ENCODE peak calls at places on chromosomes 1 and 21, in eight cellular contexts. W is ACHN; A is stimulated activated CD4-positive, alpha-beta T cell treated with anti-CD3 and anti-CD28 coated beads, Interleukin-15, amount 100 ng/mL, for 24 hours; U is GM12891; C is NCI-H774; Z is kidney; D is naive thymus-derived CD8-positive, alpha-beta T cell; R is NCI-H2029 treated with DMSO at 0.1 percent for 48 hours. G is an unnamed sample.

GRCh38 chr1:228085287-228085926 is 2.9 kb downstream of the ARF1 start:
- DNase-seq in D (no peak), W (no peak), Z (peak), R (no peak), A (no peak), C (no peak), U (no peak), G (no peak)

GRCh38 chr1:226310637-226311195 is 1.8 kb upstream of the LIN9 start:
- DNase-seq in C (no peak), R (no peak), A (no peak), Z (no peak), D (no peak), W (peak), U (no peak), G (no peak)

GRCh38 chr1:3197781-3198316 is 128.8 kb downstream of the PRDM16 start:
- DNase-seq in W (no peak), U (no peak), Z (no peak), C (no peak), R (no peak), D (no peak), A (no peak), G (no peak)

GRCh38 chr1:248404024-248404423 is 1.2 kb downstream of the OR2T1 start:
- DNase-seq in A (no peak), Z (no peak), W (peak), D (peak), U (no peak), R (no peak), C (no peak), G (no peak)

GRCh38 chr1:107141491-107142369 is 891 bp downstream of the NTNG1 start:
- DNase-seq in C (peak), D (peak), R (peak), A (peak), W (peak), U (no peak), Z (peak), G (no peak)

GRCh38 chr1:6130596-6130995 is 49.5 kb downstream of the CHD5 start:
- DNase-seq in Z (peak), U (no peak), W (no peak), A (no peak), D (no peak), R (no peak), C (no peak), G (no peak)

GRCh38 chr1:21804536-21804935 is 7.5 kb upstream of the LDLRAD2 start:
- DNase-seq in W (no peak), U (no peak), C (no peak), Z (no peak), A (no peak), D (no peak), R (no peak), G (no peak)

GRCh38 chr1:55056632-55056992 is 17.3 kb downstream of the PCSK9 start:
- DNase-seq in A (no peak), U (no peak), R (no peak), W (no peak), C (no peak), Z (no peak), D (no peak), G (no peak)

GRCh38 chr21:26443867-26444266 is 129.2 kb downstream of the CYYR1 start:
- DNase-seq in C (no peak), R (no peak), D (no peak), U (no peak), W (no peak), Z (no peak), A (no peak), G (no peak)

GRCh38 chr1:224238212-224238611 is 55.2 kb downstream of the DEGS1 start:
- DNase-seq in W (no peak), Z (no peak), A (no peak), C (no peak), D (no peak), U (no peak), R (no peak), G (no peak)

GRCh38 chr1:47437518-47438320 is at the start of gene FOXD2:
- DNase-seq in Z (peak), R (peak), A (peak), C (peak), D (peak), W (peak), U (peak), G (peak)

GRCh38 chr1:101379939-101380338 is 143.1 kb downstream of the S1PR1 start:
- DNase-seq in Z (no peak), U (no peak), C (no peak), R (no peak), A (no peak), W (no peak), D (no peak), G (peak)

G was measured in GM19239.